ENCODE peak calls at places on chromosomes 13 and 19, in six cellular contexts. R is testis, V is kidney epithelial cell, D is GM23338, A is left ventricle myocardium inferior, I is cardiac muscle cell. L is an unnamed sample.

GRCh38 chr13:98416408-98416807 is 160.5 kb downstream of the STK24 start:
- DNase-seq in R (no peak), V (peak), D (no peak), A (no peak), I (no peak), L (no peak)

GRCh38 chr13:108948269-108948671 is 318.9 kb downstream of the MYO16 start:
- DNase-seq in R (peak), V (no peak), D (no peak), A (no peak), I (no peak), L (no peak)

GRCh38 chr13:30319703-30320102 is 12.4 kb upstream of the KATNAL1 start:
- DNase-seq in R (no peak), V (no peak), D (no peak), A (no peak), I (peak), L (no peak)

GRCh38 chr13:52879950-52880650 is 31.7 kb upstream of the PCDH8 start:
- DNase-seq in R (no peak), V (no peak), D (peak), A (no peak), I (no peak), L (no peak)

GRCh38 chr13:74556002-74556551 is 421.9 kb upstream of the KLF12 start:
- DNase-seq in R (no peak), V (no peak), D (no peak), A (no peak), I (no peak), L (no peak)

GRCh38 chr19:50492303-50493052 is 15.8 kb upstream of the GARIN5A start:
- DNase-seq in R (no peak), V (no peak), D (no peak), A (no peak), I (no peak), L (no peak)

GRCh38 chr13:81051873-81052272 is 710.9 kb upstream of the SPRY2 start:
- DNase-seq in R (no peak), V (no peak), D (peak), A (no peak), I (peak), L (no peak)

GRCh38 chr19:49691243-49692101 is 556 bp downstream of the CPT1C start:
- DNase-seq in R (peak), V (no peak), D (peak), A (peak), I (peak), L (peak)

GRCh38 chr13:77022341-77022740 is 4.6 kb downstream of the FBXL3 start:
- DNase-seq in R (no peak), V (no peak), D (no peak), A (no peak), I (peak), L (no peak)

GRCh38 chr13:95023405-95023804 is 277.8 kb downstream of the ABCC4 start:
- DNase-seq in R (no peak), V (peak), D (no peak), A (no peak), I (no peak), L (no peak)

GRCh38 chr13:34466301-34466700 is 475.8 kb upstream of the NBEA start:
- DNase-seq in R (no peak), V (no peak), D (no peak), A (no peak), I (no peak), L (no peak)

GRCh38 chr13:102128216-102128800 is 273.5 kb downstream of the FGF14 start:
- DNase-seq in R (no peak), V (peak), D (no peak), A (no peak), I (no peak), L (peak)

GRCh38 chr19:38878575-38879399 is 712 bp upstream of the RINL start:
- DNase-seq in R (no peak), V (no peak), D (peak), A (no peak), I (no peak), L (no peak)

GRCh38 chr13:94139393-94139995 is 340.0 kb downstream of the DCT start:
- DNase-seq in R (no peak), V (no peak), D (no peak), A (no peak), I (no peak), L (no peak)

GRCh38 chr19:5093953-5094718 is 125.2 kb downstream of the KDM4B start:
- DNase-seq in R (no peak), V (no peak), D (no peak), A (no peak), I (no peak), L (no peak)

GRCh38 chr13:111515648-111516047 is 195.2 kb downstream of the TEX29 start:
- DNase-seq in R (peak), V (no peak), D (no peak), A (no peak), I (no peak), L (no peak)

GRCh38 chr13:50611117-50611781 is 232.2 kb downstream of the DLEU7 start:
- DNase-seq in R (no peak), V (no peak), D (no peak), A (no peak), I (no peak), L (no peak)

GRCh38 chr13:109989686-109990085 is 203.3 kb upstream of the IRS2 start:
- DNase-seq in R (no peak), V (no peak), D (no peak), A (no peak), I (peak), L (no peak)

GRCh38 chr13:35789335-35790166 is 313.1 kb upstream of the MAB21L1 start:
- DNase-seq in R (no peak), V (peak), D (peak), A (no peak), I (peak), L (no peak)

GRCh38 chr19:55041627-55042343 is 3.7 kb upstream of the GP6 start:
- DNase-seq in R (no peak), V (no peak), D (no peak), A (no peak), I (no peak), L (no peak)

GRCh38 chr19:10830941-10831779 is 4.9 kb downstream of the TMED1 start:
- DNase-seq in R (no peak), V (no peak), D (no peak), A (no peak), I (no peak), L (no peak)

GRCh38 chr19:55641376-55642152 is 762 bp downstream of the ZNF580 start:
- DNase-seq in R (no peak), V (no peak), D (peak), A (no peak), I (peak), L (no peak)

GRCh38 chr13:72304121-72304745 is 423.2 kb downstream of the MZT1 start:
- DNase-seq in R (no peak), V (no peak), D (no peak), A (no peak), I (peak), L (peak)

GRCh38 chr19:18418034-18418724 is 1.0 kb upstream of the SSBP4 start:
- DNase-seq in R (no peak), V (no peak), D (no peak), A (no peak), I (no peak), L (no peak)

GRCh38 chr13:44561352-44561751 is 14.8 kb downstream of the TSC22D1 start:
- DNase-seq in R (no peak), V (no peak), D (no peak), A (no peak), I (no peak), L (no peak)

GRCh38 chr19:17779281-17779930 is 15.5 kb upstream of the B3GNT3 start:
- DNase-seq in R (peak), V (no peak), D (peak), A (no peak), I (peak), L (no peak)

GRCh38 chr13:47454986-47455385 is 546.1 kb downstream of the SUCLA2 start:
- DNase-seq in R (no peak), V (no peak), D (no peak), A (no peak), I (peak), L (no peak)

GRCh38 chr19:18764591-18765051 is 26.5 kb downstream of the COMP start:
- DNase-seq in R (no peak), V (no peak), D (no peak), A (no peak), I (no peak), L (no peak)

GRCh38 chr13:80132741-80133601 is 208.0 kb downstream of the SPRY2 start:
- DNase-seq in R (peak), V (no peak), D (peak), A (peak), I (peak), L (no peak)

GRCh38 chr13:25117312-25117711 is 21.4 kb downstream of the PABPC3 start:
- DNase-seq in R (no peak), V (no peak), D (no peak), A (no peak), I (no peak), L (no peak)

GRCh38 chr19:30557927-30558557 is 185.9 kb downstream of the ZNF536 start:
- DNase-seq in R (no peak), V (no peak), D (peak), A (no peak), I (no peak), L (no peak)

GRCh38 chr19:53158119-53158656 is 665 bp downstream of the ZNF347 start:
- DNase-seq in R (peak), V (no peak), D (peak), A (peak), I (peak), L (no peak)

GRCh38 chr13:76969488-76970365 is 21.4 kb downstream of the ACOD1 start:
- DNase-seq in R (no peak), V (no peak), D (no peak), A (no peak), I (no peak), L (no peak)

DNA sequence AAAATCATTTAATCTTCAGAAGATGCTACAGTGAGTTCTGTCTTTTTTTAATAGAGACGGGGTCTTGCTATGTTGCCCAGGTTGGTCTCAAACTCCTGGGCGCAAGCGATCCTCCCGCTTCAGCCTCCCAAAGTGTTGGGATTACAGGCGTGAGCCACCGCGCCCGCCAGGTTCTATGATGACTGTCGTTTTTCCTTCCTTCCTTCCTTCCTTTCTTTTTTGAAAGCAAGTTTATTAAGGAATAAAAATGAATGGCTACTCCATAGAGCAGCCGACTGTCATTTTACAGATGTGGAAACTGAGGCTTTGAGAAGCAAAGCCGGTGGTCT is 511 bp upstream of the GAMT start:
- DNase-seq in R (no peak), V (no peak), D (no peak), A (no peak), I (no peak), L (no peak)
- H3K4me3 ChIP-seq in R (peak), V (peak), D (peak), A (peak), I (peak), L (peak)

GRCh38 chr19:3386447-3387234 is 20.3 kb downstream of the NFIC start:
- DNase-seq in R (no peak), V (no peak), D (no peak), A (peak), I (no peak), L (no peak)

GRCh38 chr19:3389876-3390361 is 23.5 kb downstream of the NFIC start:
- DNase-seq in R (no peak), V (no peak), D (peak), A (no peak), I (no peak), L (no peak)

GRCh38 chr19:3389446-3389778 is 23.0 kb downstream of the NFIC start:
- DNase-seq in R (no peak), V (no peak), D (no peak), A (no peak), I (no peak), L (no peak)

GRCh38 chr19:3392480-3392879 is 26.1 kb downstream of the NFIC start:
- DNase-seq in R (no peak), V (no peak), D (no peak), A (no peak), I (no peak), L (no peak)

GRCh38 chr19:3387645-3388589 is 21.5 kb downstream of the NFIC start:
- DNase-seq in R (peak), V (no peak), D (no peak), A (peak), I (peak), L (no peak)
- H3K4me3 ChIP-seq in R (no peak), V (no peak), D (no peak), A (peak), I (no peak), L (no peak)

DNA sequence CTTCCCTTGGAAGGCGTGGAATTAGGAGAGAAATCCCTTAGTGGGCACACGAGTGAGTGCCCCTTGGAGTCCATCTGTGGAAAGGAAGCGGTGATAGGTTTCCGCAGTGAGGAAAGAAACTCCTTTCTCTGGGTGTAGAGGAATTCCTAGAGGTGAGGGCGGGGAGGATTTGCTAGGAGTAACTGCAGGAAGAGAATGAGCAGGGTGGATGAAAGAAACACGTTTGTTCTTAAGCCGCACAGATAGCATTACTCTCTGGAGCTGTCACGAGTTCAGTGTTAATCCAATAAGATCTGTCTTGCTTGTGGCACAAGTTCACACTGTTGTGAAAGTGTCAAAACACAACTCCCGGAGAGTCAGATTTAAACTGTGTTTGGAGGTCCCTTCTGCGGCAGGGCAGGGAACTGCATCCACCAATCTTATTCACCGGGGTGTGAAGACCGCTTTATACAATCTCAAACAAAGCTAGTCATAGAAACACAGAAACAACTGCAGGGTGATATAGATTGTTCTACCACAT is 1.2 kb downstream of the KL start:
- DNase-seq in R (peak), V (peak), D (peak), A (peak), I (peak), L (peak)
- H3K4me3 ChIP-seq in R (peak), V (peak), D (peak), A (peak), I (peak), L (no peak)

GRCh38 chr13:89382986-89383385 is 1711.8 kb downstream of the SLITRK5 start:
- DNase-seq in R (no peak), V (no peak), D (no peak), A (no peak), I (no peak), L (no peak)
- H3K4me3 ChIP-seq in R (no peak), V (no peak), D (no peak), A (no peak), I (no peak), L (no peak)

GRCh38 chr19:15008308-15008707 is 28.6 kb upstream of the SLC1A6 start:
- DNase-seq in R (no peak), V (no peak), D (no peak), A (no peak), I (no peak), L (no peak)
- H3K4me3 ChIP-seq in R (no peak), V (no peak), D (no peak), A (no peak), I (no peak), L (no peak)

DNA sequence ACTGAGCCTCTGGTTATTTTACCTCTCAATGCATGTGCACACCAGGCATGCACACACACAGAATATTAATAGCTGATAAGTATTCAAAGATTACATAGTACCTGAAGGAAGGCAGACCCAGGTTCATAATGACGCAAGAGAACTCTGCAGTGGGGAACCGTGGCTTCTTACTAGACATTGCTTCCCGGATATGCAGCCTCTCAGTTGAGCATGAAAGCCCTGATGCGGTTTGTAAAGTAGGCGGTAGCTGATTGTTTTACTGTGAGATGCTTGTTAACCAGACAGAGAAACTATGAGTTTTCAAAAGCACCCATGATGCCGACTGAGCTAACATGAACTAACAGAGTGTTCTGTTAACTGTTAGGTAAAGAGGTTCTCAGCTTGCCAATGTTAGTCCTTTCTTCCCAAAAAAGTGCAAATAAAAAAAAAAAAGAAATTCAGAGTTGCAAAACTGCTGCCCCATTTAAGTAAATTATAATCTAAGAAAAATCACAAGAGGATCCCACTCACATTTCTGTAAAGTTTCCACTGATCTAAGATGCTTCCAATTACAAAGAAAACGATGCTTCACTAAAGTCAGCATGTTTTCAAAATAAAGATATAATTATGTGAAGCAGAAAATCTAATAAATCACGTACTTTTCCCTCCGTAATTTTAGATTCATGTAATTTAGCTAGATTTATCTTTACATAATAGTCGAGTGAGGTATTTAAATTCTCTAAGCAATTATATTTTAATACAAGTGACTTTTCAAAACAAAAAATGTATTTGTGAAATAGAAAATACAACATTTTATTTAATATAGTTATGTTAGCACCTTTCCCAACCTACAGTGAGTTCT is 2.2 kb downstream of the FLT1 start:
- DNase-seq in R (no peak), V (no peak), D (peak), A (no peak), I (no peak), L (no peak)
- H3K4me3 ChIP-seq in R (peak), V (no peak), D (peak), A (peak), I (peak), L (no peak)

L was measured in astrocyte of the cerebellum.